ENCODE peak calls at places on chromosomes 3 and 15, in eight cellular contexts. O, L, U, C, J, A, M and P are unnamed samples. For H3K4me1 and H3K27me3, the result is how much of the 10 kb centered on the place peaks cover.

GRCh38 chr3:51307458-51307857 is 77.6 kb upstream of the MANF start:
- DNase-seq in C (no peak), J (no peak), M (no peak), L (no peak), O (no peak), U (no peak), A (no peak), P (no peak)

GRCh38 chr3:155443821-155444220 is 150.3 kb upstream of the STRIT1 start:
- DNase-seq in M (no peak), O (no peak), J (no peak), A (no peak), L (no peak), U (no peak), C (no peak), P (no peak)

GRCh38 chr3:113405180-113405579 is 36.1 kb downstream of the CFAP44 start:
- DNase-seq in L (no peak), M (no peak), C (no peak), A (no peak), J (no peak), U (no peak), O (no peak), P (no peak)

GRCh38 chr3:170355738-170356595 is 1.5 kb upstream of the SKIL start:
- DNase-seq in L (peak), C (peak), O (peak), M (peak), J (no peak), A (peak), U (peak), P (peak)

GRCh38 chr3:184907941-184908649 is 96.1 kb downstream of the VPS8 start:
- DNase-seq in U (no peak), L (no peak), J (no peak), A (no peak), C (peak), M (no peak), O (no peak), P (no peak)

GRCh38 chr3:194323785-194324735 is 27.1 kb downstream of the CPN2 start:
- DNase-seq in L (peak), C (peak), M (peak), O (no peak), U (peak), A (no peak), J (peak), P (peak)

GRCh38 chr3:54358969-54359648 is 236.8 kb downstream of the CACNA2D3 start:
- DNase-seq in M (no peak), J (no peak), C (peak), A (no peak), L (no peak), U (no peak), O (peak), P (peak)

GRCh38 chr3:115146418-115147328 is at the start of gene ZBTB20:
- DNase-seq in J (peak), O (peak), A (peak), U (peak), L (peak), C (peak), M (peak), P (peak)

GRCh38 chr3:39146611-39147373 is 6.6 kb downstream of the CSRNP1 start:
- DNase-seq in A (peak), O (peak), J (peak), C (peak), L (peak), U (peak), M (peak), P (peak)

GRCh38 chr3:162569314-162569713 is 1072.7 kb downstream of the OTOL1 start:
- DNase-seq in A (no peak), C (no peak), O (no peak), U (no peak), J (no peak), L (no peak), M (no peak), P (no peak)

GRCh38 chr3:194184265-194184751 is 48.4 kb downstream of the HES1 start:
- DNase-seq in L (no peak), A (no peak), O (peak), J (no peak), U (no peak), M (no peak), C (no peak), P (no peak)

GRCh38 chr15:82129769-82130168 is 84.0 kb upstream of the MEX3B start:
- DNase-seq in A (no peak), M (no peak), J (no peak), L (no peak), U (no peak), C (no peak), O (no peak), P (no peak)

GRCh38 chr3:62051506-62051905 is 321.8 kb downstream of the FEZF2 start:
- DNase-seq in J (no peak), O (peak), A (no peak), C (no peak), L (peak), U (no peak), M (no peak), P (peak)

GRCh38 chr3:165854696-165855095 is 17.5 kb upstream of the BCHE start:
- DNase-seq in A (no peak), C (no peak), U (no peak), O (no peak), J (no peak), M (no peak), L (no peak), P (no peak)

GRCh38 chr3:40725026-40725425 is 200.3 kb downstream of the ZNF621 start:
- DNase-seq in A (no peak), M (no peak), O (no peak), C (no peak), L (no peak), U (no peak), J (no peak), P (no peak)

GRCh38 chr3:194871864-194872668 is 186.4 kb downstream of the FAM43A start:
- DNase-seq in O (no peak), M (no peak), J (no peak), U (no peak), L (peak), A (no peak), C (no peak), P (peak)

GRCh38 chr3:187999821-188000220 is 154.1 kb upstream of the LPP start:
- DNase-seq in M (no peak), U (no peak), C (no peak), A (no peak), L (no peak), O (no peak), J (no peak), P (no peak)

GRCh38 chr3:175404667-175405066 is 545.5 kb downstream of the NAALADL2 start:
- DNase-seq in L (no peak), M (no peak), O (no peak), C (no peak), U (no peak), A (no peak), J (no peak), P (no peak)

GRCh38 chr3:37988931-37989525 is 1.6 kb upstream of the VILL start:
- DNase-seq in L (no peak), C (peak), A (peak), M (no peak), J (no peak), O (no peak), U (peak), P (no peak)

DNA sequence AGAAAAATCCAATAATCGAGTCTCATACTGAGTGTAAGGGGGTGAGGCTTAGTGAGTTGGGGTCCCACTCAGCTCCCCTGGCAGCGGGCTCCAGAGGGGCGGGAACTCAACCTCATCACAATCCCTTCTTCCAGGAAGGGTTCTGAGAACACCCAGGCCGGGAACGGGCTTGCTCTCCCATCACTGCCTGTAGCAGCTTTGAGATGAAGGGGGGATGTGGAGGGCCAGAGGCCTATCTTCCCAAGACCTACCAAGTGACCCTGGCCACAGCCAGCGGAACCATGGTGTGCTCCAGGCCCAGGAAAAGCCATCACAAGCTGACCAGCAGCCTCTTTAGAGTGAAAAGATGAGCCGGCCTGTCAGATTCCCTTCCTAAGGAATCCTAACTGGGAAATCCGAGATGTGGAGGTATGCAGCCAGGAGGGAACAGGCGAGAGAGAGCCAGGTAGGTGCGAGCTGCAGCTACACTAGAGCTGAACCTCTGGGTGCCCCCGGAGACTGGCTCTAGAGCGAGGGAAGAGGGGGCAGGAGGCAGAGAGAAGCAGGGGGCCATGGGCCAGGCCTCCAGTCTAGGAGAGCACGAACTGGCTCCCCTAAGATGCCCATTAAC is 18.5 kb downstream of the GRAMD2A start:
- DNase-seq in J (no peak), C (no peak), O (no peak), A (no peak), U (no peak), M (no peak), L (no peak), P (no peak)
- H3K4me1 ChIP-seq in J (under half), C (under half), O (half or more), A (under half), U (under half), M (under half), L (under half), P (under half)

GRCh38 chr3:5022966-5023776 is 43.9 kb downstream of the BHLHE40 start:
- DNase-seq in O (peak), L (no peak), A (no peak), J (no peak), U (peak), M (peak), C (peak), P (no peak)
- TF ChIP-seq POLR2A in O (no peak), L (no peak), A (no peak), J (no peak), U (no peak), M (no peak), C (no peak), P (no peak)

GRCh38 chr3:148513066-148513671 is 184.5 kb upstream of the AGTR1 start:
- DNase-seq in L (no peak), J (no peak), C (no peak), O (no peak), A (no peak), M (no peak), U (no peak), P (no peak)
- H3K27me3 ChIP-seq in L (under half), J (under half), C (under half), O (under half), A (under half), M (under half), U (under half), P (under half)

DNA sequence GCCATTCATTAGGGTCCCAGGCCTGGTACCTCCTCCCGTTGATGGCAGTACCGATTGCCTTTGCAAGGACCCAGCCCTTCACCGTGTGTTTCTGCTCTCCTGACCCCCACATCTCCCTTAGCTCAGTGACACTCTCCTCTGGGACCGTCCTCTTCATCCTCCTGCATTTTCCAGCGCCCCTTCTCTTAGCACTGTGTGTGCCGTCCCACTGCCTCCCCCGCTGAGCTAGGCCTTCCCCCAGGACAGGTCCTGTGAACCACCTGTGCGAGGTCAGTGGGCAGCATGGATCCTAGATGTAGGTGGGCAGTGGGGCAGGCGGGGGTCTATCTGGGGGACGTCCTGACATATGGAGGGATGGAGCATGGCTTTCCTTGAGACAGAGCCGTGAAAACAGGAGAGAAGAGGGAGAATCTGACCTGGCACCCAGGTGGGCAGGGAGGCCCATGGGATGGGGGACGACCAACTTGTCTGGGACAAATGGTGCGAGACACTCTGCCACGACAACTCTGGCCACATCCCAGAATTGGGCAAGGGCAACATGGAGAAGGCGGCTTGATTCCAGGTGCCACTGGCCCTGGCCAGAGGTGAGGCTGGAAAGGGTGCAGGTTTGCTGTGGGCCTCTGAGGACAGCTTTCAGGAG is 87.7 kb upstream of the ALDH1L1 start:
- DNase-seq in M (no peak), J (no peak), A (no peak), U (peak), L (no peak), C (no peak), O (no peak), P (no peak)
- H3K4me1 ChIP-seq in M (under half), J (under half), A (under half), U (half or more), L (under half), C (under half), O (under half), P (under half)

GRCh38 chr3:121660356-121661171 is at the start of gene HCLS1:
- DNase-seq in O (peak), C (peak), A (no peak), M (no peak), U (peak), J (no peak), L (peak), P (peak)
- TF ChIP-seq POLR2A in O (peak), C (peak), A (peak), M (no peak), U (no peak), J (no peak), L (peak), P (no peak)

DNA sequence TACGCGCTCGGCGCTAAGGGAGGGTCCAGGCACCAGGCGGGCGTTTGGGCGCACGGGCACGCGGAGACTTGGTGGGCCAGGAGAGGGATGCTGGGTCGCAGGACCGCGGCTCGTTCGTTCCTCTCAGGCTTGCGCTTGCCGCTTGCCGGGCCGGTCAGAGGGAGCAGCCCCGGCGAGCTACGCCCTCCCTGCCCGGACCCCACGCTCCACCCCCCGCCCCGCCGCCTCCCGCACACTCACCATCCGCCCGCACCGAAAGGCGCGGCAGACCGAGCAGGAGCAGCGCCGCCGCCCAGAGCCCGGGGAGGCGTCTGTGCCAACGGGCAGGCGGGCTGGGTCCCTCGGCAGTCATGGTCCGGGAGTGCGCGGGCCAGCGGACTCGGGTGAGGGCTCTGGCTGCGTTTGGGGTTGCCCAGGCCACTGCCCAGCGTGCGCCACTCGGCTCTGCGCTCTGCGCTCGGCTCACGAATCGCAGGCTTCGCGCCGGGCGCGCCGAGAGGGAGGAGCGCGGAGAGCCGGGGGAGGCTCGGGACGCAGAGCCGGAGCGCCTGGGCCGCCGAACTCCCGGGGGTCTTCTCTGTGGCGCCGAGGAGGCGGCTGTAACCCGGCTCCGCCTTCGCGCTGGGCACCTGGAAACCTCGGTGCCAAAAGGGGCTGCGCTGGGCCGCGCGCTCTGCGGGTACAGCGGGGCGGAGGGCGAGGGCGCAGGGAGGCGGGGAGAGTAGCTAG is at the start of gene SUSD5:
- DNase-seq in C (peak), L (no peak), A (no peak), O (peak), U (no peak), J (no peak), M (no peak), P (peak)
- H3K27me3 ChIP-seq in C (under half), L (under half), A (under half), O (under half), U (under half), J (under half), M (under half), P (under half)

DNA sequence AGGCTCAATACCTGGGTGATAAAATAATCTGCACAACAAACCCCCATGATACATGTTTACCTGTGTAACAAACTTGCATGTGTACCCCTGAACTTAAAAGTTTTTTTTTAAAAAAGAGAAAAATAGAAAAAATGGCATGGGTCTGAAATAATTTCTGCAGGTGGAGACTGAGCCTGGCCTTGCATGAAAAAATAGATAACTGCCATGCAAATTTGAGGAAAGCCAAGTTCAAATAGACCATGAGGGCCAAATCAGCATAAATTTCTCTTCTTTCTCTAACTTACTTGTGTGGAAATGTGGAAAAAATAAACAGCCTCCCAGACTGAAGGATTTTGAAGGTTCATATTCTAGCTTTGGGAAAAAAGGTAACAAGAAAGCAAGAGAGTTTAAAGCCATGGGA is 744 bp upstream of the ACKR4 start:
- DNase-seq in L (no peak), U (no peak), C (no peak), J (no peak), O (no peak), A (no peak), M (no peak), P (no peak)
- H3K4me1 ChIP-seq in L (under half), U (under half), C (under half), J (under half), O (under half), A (under half), M (under half), P (under half)

DNA sequence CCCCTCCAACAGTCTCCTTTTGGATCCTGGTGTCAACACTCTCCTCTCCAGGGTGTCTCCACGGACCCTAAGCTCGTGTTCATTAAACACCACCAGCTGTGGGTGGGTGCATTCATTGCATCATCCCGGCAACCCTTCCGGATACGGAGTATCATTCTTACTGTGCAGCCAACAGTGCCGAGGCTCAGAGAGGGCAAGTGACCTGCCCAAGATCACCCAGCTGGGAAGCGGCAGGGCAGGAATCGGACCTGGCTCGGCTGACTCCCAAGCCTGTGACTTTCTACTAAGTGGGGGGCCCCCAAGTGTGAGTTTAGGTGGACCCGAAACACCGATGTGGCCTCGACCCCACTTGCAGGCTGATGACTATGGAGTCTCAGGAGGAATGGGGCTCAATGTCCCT is 20.4 kb downstream of the H1-8 start:
- DNase-seq in L (no peak), A (no peak), U (no peak), J (no peak), O (no peak), M (no peak), C (no peak), P (no peak)
- TF ChIP-seq POLR2A in L (no peak), A (no peak), U (no peak), J (no peak), O (no peak), M (no peak), C (no peak), P (no peak)

DNA sequence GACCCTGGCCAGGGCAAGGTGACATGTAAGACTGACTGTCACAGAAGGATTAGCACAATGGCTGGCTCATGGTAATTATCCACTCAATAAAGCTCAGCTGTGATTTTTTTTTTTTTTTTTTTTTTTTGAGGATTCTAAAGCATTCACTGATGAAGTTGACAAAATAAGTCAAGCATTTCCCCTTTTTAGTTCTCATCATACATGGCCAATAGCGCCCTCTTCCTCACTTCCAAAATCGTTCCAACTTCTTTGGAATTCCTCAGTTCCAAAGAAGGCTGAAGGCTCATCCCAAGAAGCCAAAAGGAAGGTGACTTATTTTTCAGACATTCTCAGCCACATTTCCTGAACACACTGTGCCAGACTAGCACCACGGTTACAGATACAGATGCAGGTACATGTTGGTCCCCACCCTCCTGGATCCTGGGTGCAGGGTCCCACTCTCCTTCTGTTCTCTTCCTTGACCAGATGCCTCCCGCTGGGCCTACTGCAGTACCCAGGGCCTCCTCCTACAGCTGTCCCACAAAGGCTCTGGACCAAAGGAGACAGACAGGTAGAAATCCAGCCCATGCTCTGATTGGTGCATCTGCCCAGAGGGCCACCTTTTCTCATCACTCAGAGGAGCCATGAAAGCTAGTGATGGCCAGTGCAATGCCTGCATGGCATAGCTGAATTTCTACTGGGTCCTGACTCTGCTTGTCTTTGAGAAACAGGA is 202.6 kb downstream of the UACA start:
- DNase-seq in J (no peak), C (no peak), L (peak), M (no peak), O (no peak), U (peak), A (no peak), P (no peak)
- H3K27me3 ChIP-seq in J (under half), C (under half), L (under half), M (under half), O (under half), U (under half), A (under half), P (under half)